ENCODE peak calls at places on chromosomes 1 and 21, in seven cellular contexts. O is thoracic aorta, C is neural crest cell, R is suprapubic skin, K is heart left ventricle, P is glutamatergic neuron, L is heart right ventricle. D is an unnamed sample.

GRCh38 chr1:230231739-230232075 is 164.7 kb downstream of the GALNT2 start:
- DNase-seq in O (peak; percentile 79), C (no peak), R (no peak), K (peak; percentile 68), P (no peak), L (peak; percentile 48), D (no peak)

GRCh38 chr1:153642161-153642560 is 8.3 kb downstream of the CHTOP start:
- DNase-seq in O (no peak), C (no peak), R (no peak), K (no peak), P (no peak), L (no peak), D (peak; percentile 62)

GRCh38 chr1:3064296-3064850 is 4.6 kb upstream of the PRDM16 start:
- DNase-seq in O (no peak), C (no peak), R (peak; percentile 38), K (no peak), P (no peak), L (no peak), D (peak; percentile 87)

GRCh38 chr1:241612533-241613505 is 27.4 kb downstream of the CHML start:
- DNase-seq in O (no peak), C (no peak), R (no peak), K (no peak), P (no peak), L (no peak), D (no peak)

GRCh38 chr1:201259476-201260235 is 23.6 kb upstream of the PKP1 start:
- DNase-seq in O (no peak), C (no peak), R (no peak), K (no peak), P (no peak), L (no peak), D (no peak)

GRCh38 chr1:35929730-35930592 is 944 bp upstream of the AGO3 start:
- DNase-seq in O (no peak), C (peak; percentile 12), R (peak; percentile 79), K (peak; percentile 52), P (peak; percentile 40), L (peak; percentile 44), D (no peak)

GRCh38 chr1:27576846-27577245 is 27.1 kb downstream of the AHDC1 start:
- DNase-seq in O (no peak), C (no peak), R (no peak), K (no peak), P (no peak), L (no peak), D (no peak)

GRCh38 chr1:9529190-9529589 is 10.1 kb upstream of the SLC25A33 start:
- DNase-seq in O (no peak), C (no peak), R (no peak), K (no peak), P (no peak), L (no peak), D (no peak)

GRCh38 chr1:228158690-228159665 is 6.6 kb upstream of the IBA57 start:
- DNase-seq in O (no peak), C (no peak), R (no peak), K (no peak), P (no peak), L (no peak), D (no peak)

GRCh38 chr1:23664837-23665795 is 26.5 kb upstream of the RPL11 start:
- DNase-seq in O (no peak), C (no peak), R (no peak), K (no peak), P (no peak), L (no peak), D (no peak)

GRCh38 chr1:54499097-54500029 is 48.7 kb upstream of the ACOT11 start:
- DNase-seq in O (no peak), C (peak; percentile 43), R (no peak), K (no peak), P (peak; percentile 69), L (no peak), D (no peak)

GRCh38 chr1:62954758-62955157 is 170.8 kb downstream of the ATG4C start:
- DNase-seq in O (no peak), C (no peak), R (no peak), K (no peak), P (no peak), L (no peak), D (no peak)

GRCh38 chr1:56187410-56187809 is 392.0 kb downstream of the PLPP3 start:
- DNase-seq in O (no peak), C (no peak), R (no peak), K (no peak), P (no peak), L (no peak), D (no peak)

GRCh38 chr21:34569381-34569979 is 45.4 kb downstream of the RCAN1 start:
- DNase-seq in O (no peak), C (no peak), R (no peak), K (no peak), P (no peak), L (no peak), D (no peak)

GRCh38 chr1:67652800-67653199 is 32.2 kb upstream of the GADD45A start:
- DNase-seq in O (no peak), C (no peak), R (no peak), K (no peak), P (no peak), L (no peak), D (no peak)

GRCh38 chr1:28807986-28808385 is 4.0 kb upstream of the OPRD1 start:
- DNase-seq in O (no peak), C (no peak), R (no peak), K (no peak), P (no peak), L (no peak), D (no peak)

GRCh38 chr1:225963735-225964530 is 22.9 kb upstream of the LEFTY2 start:
- DNase-seq in O (no peak), C (no peak), R (no peak), K (no peak), P (no peak), L (no peak), D (no peak)

GRCh38 chr21:27953328-27954045 is 986.6 kb upstream of the ADAMTS5 start:
- DNase-seq in O (no peak), C (no peak), R (no peak), K (no peak), P (no peak), L (no peak), D (no peak)

GRCh38 chr1:202280595-202280994 is 61.1 kb downstream of the UBE2T start:
- DNase-seq in O (no peak), C (no peak), R (no peak), K (no peak), P (no peak), L (no peak), D (no peak)

GRCh38 chr1:178548108-178548507 is 35.2 kb downstream of the TEX35 start:
- DNase-seq in O (no peak), C (no peak), R (peak; percentile 11), K (no peak), P (no peak), L (no peak), D (no peak)
- TF ChIP-seq CTCF in O (no peak), C (no peak), R (no peak), K (no peak), P (no peak), L (no peak), D (no peak)

DNA sequence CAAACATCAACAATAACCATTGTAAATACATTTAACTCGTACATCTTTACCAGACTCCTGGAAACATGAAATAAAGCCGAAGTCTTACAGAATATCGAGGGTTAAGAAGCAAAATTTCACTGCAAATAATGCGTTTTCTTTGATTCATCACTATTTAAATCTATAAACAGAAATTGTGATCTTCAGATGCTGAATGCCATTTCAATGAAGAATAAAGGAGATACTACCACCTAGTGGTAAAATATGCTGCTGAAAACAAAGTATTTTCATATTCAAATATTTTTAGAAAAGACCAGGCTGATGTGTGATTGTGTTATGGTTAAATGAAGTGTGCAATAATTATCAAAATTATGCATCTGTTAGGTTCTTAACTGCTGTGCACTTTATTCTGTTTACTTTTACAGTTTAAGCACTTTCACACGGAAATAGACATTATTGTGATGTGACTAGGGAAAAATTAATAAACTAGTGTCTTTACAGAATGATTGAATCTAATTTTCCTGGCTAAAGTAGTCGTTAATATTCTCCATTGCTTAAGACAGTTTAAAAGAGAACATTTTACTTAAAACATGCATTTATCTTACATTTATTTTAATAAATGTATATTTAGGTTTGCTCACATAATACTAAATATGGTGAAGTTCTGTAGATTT is 1093.1 kb downstream of the MRPL39 start:
- DNase-seq in O (no peak), C (no peak), R (no peak), K (no peak), P (no peak), L (no peak), D (no peak)
- TF ChIP-seq CTCF in O (peak; percentile 30), C (peak; percentile 60), R (peak; percentile 39), K (peak; percentile 46), P (peak; percentile 66), L (no peak), D (peak; percentile 76)

GRCh38 chr1:99767996-99768524 is 1.6 kb upstream of the FRRS1 start:
- DNase-seq in O (no peak), C (no peak), R (no peak), K (peak; percentile 17), P (no peak), L (no peak), D (no peak)

GRCh38 chr1:99768525-99769382 is 2.3 kb upstream of the FRRS1 start:
- DNase-seq in O (no peak), C (no peak), R (no peak), K (no peak), P (no peak), L (no peak), D (no peak)

GRCh38 chr1:99764439-99764838 is 2.0 kb downstream of the FRRS1 start:
- DNase-seq in O (no peak), C (no peak), R (no peak), K (no peak), P (no peak), L (no peak), D (no peak)

GRCh38 chr1:99764909-99765308 is 1.5 kb downstream of the FRRS1 start:
- DNase-seq in O (no peak), C (no peak), R (no peak), K (no peak), P (no peak), L (no peak), D (no peak)

GRCh38 chr1:99766378-99766800 is at the start of gene FRRS1:
- DNase-seq in O (no peak), C (peak; percentile 30), R (peak; percentile 63), K (peak; percentile 46), P (no peak), L (peak; percentile 58), D (no peak)
- TF ChIP-seq CTCF in O (no peak), C (no peak), R (no peak), K (no peak), P (no peak), L (no peak), D (no peak)

GRCh38 chr1:194295690-194296089 is 1109.3 kb upstream of the B3GALT2 start:
- DNase-seq in O (no peak), C (no peak), R (no peak), K (no peak), P (no peak), L (no peak), D (no peak)
- TF ChIP-seq CTCF in O (peak; percentile 25), C (peak; percentile 67), R (peak; percentile 46), K (peak; percentile 49), P (peak; percentile 60), L (peak; percentile 35), D (peak; percentile 84)

GRCh38 chr1:19398309-19398760 is 86.2 kb downstream of the SLC66A1 start:
- DNase-seq in O (peak; percentile 74), C (no peak), R (no peak), K (no peak), P (no peak), L (no peak), D (no peak)
- TF ChIP-seq CTCF in O (peak; percentile 61), C (no peak), R (no peak), K (no peak), P (no peak), L (no peak), D (peak; percentile 81)